ENCODE peak calls at places on chromosomes 6 and 20, in five cellular contexts. One of them, this sample, is unnamed.
A peak's percentile ranks its signal among the peaks of the same experiment; 100 is the strongest.

GRCh38 chr6:111210074-111210729 is 122.9 kb downstream of the SLC16A10 start:
- DNase-seq in adrenal gland: peak; percentile 14
- DNase-seq in progenitor cell of endocrine pancreas: no peak
- DNase-seq in GM12865: peak; percentile 71
- DNase-seq in GM06990: peak; percentile 23
- DNase-seq in this sample: no peak

GRCh38 chr6:133099573-133099972 is 141.6 kb upstream of the EYA4 start:
- DNase-seq in progenitor cell of endocrine pancreas: no peak
- DNase-seq in GM12865: no peak
- DNase-seq in GM06990: no peak
- DNase-seq in adrenal gland: no peak
- DNase-seq in this sample: no peak

GRCh38 chr20:51661609-51662178 is 106.5 kb downstream of the ATP9A start:
- DNase-seq in GM06990: no peak
- DNase-seq in GM12865: peak; percentile 37
- DNase-seq in adrenal gland: no peak
- DNase-seq in progenitor cell of endocrine pancreas: no peak
- DNase-seq in this sample: no peak

GRCh38 chr6:135972120-135972519 is 120.6 kb downstream of the PDE7B start:
- DNase-seq in adrenal gland: no peak
- DNase-seq in GM06990: no peak
- DNase-seq in progenitor cell of endocrine pancreas: no peak
- DNase-seq in GM12865: no peak
- DNase-seq in this sample: no peak

GRCh38 chr6:15392182-15392581 is 146.3 kb downstream of the JARID2 start:
- DNase-seq in adrenal gland: no peak
- DNase-seq in GM12865: no peak
- DNase-seq in progenitor cell of endocrine pancreas: no peak
- DNase-seq in GM06990: no peak
- DNase-seq in this sample: no peak

GRCh38 chr20:37573626-37574198 is 46.0 kb upstream of the BLCAP start:
- DNase-seq in GM06990: no peak
- DNase-seq in GM12865: no peak
- DNase-seq in adrenal gland: no peak
- DNase-seq in progenitor cell of endocrine pancreas: no peak
- DNase-seq in this sample: peak; percentile 45

GRCh38 chr6:161829186-161829794 is 555.4 kb upstream of the AGPAT4 start:
- DNase-seq in progenitor cell of endocrine pancreas: no peak
- DNase-seq in adrenal gland: no peak
- DNase-seq in GM06990: no peak
- DNase-seq in GM12865: no peak
- DNase-seq in this sample: no peak

GRCh38 chr6:32830017-32830416 is 8.5 kb downstream of the TAP2 start:
- DNase-seq in GM06990: no peak
- DNase-seq in GM12865: no peak
- DNase-seq in progenitor cell of endocrine pancreas: no peak
- DNase-seq in adrenal gland: no peak
- DNase-seq in this sample: no peak

GRCh38 chr6:41430875-41431274 is 95.5 kb downstream of the NCR2 start:
- DNase-seq in GM06990: no peak
- DNase-seq in adrenal gland: no peak
- DNase-seq in GM12865: no peak
- DNase-seq in progenitor cell of endocrine pancreas: no peak
- DNase-seq in this sample: no peak

GRCh38 chr6:107152633-107153032 is 37.3 kb upstream of the BEND3 start:
- DNase-seq in adrenal gland: no peak
- DNase-seq in GM06990: no peak
- DNase-seq in GM12865: no peak
- DNase-seq in progenitor cell of endocrine pancreas: no peak
- DNase-seq in this sample: no peak

GRCh38 chr6:46156701-46157100 is 14.1 kb downstream of the ENPP5 start:
- DNase-seq in progenitor cell of endocrine pancreas: no peak
- DNase-seq in GM12865: no peak
- DNase-seq in adrenal gland: no peak
- DNase-seq in GM06990: no peak
- DNase-seq in this sample: no peak

GRCh38 chr20:20664795-20665194 is 47.6 kb downstream of the RALGAPA2 start:
- DNase-seq in GM12865: peak; percentile 62
- DNase-seq in GM06990: no peak
- DNase-seq in adrenal gland: peak; percentile 25
- DNase-seq in progenitor cell of endocrine pancreas: no peak
- DNase-seq in this sample: no peak

GRCh38 chr6:52543729-52544324 is 33.0 kb downstream of the TRAM2 start:
- DNase-seq in adrenal gland: no peak
- DNase-seq in GM06990: no peak
- DNase-seq in GM12865: no peak
- DNase-seq in progenitor cell of endocrine pancreas: no peak
- DNase-seq in this sample: no peak

GRCh38 chr20:16349518-16350295 is 223.5 kb downstream of the KIF16B start:
- DNase-seq in GM12865: no peak
- DNase-seq in progenitor cell of endocrine pancreas: no peak
- DNase-seq in GM06990: no peak
- DNase-seq in adrenal gland: no peak
- DNase-seq in this sample: no peak

GRCh38 chr6:168265394-168265793 is 54.2 kb downstream of the DACT2 start:
- DNase-seq in adrenal gland: no peak
- DNase-seq in progenitor cell of endocrine pancreas: no peak
- DNase-seq in GM06990: no peak
- DNase-seq in GM12865: no peak
- DNase-seq in this sample: no peak

GRCh38 chr6:26538936-26539615 is 910 bp downstream of the HMGN4 start:
- DNase-seq in GM12865: no peak
- DNase-seq in GM06990: no peak
- DNase-seq in adrenal gland: no peak
- DNase-seq in progenitor cell of endocrine pancreas: no peak
- DNase-seq in this sample: no peak

GRCh38 chr20:7113577-7114466 is 346.3 kb downstream of the BMP2 start:
- DNase-seq in GM06990: no peak
- DNase-seq in progenitor cell of endocrine pancreas: no peak
- DNase-seq in GM12865: peak; percentile 2
- DNase-seq in adrenal gland: peak; percentile 18
- DNase-seq in this sample: no peak

GRCh38 chr20:42788707-42789106 is 401.0 kb downstream of the PTPRT start:
- DNase-seq in GM06990: no peak
- DNase-seq in adrenal gland: no peak
- DNase-seq in progenitor cell of endocrine pancreas: no peak
- DNase-seq in GM12865: no peak
- DNase-seq in this sample: no peak

GRCh38 chr20:16541226-16541625 is 32.0 kb downstream of the KIF16B start:
- DNase-seq in adrenal gland: peak; percentile 93
- DNase-seq in progenitor cell of endocrine pancreas: no peak
- DNase-seq in GM12865: no peak
- DNase-seq in GM06990: no peak
- DNase-seq in this sample: no peak

GRCh38 chr6:5619249-5619648 is 357.9 kb downstream of the FARS2 start:
- DNase-seq in GM06990: no peak
- DNase-seq in GM12865: peak; percentile 66
- DNase-seq in progenitor cell of endocrine pancreas: no peak
- DNase-seq in adrenal gland: no peak
- DNase-seq in this sample: no peak

GRCh38 chr6:22421187-22421586 is 124.4 kb upstream of the PRL start:
- DNase-seq in progenitor cell of endocrine pancreas: no peak
- DNase-seq in GM06990: no peak
- DNase-seq in GM12865: no peak
- DNase-seq in adrenal gland: no peak
- DNase-seq in this sample: no peak

GRCh38 chr6:40710626-40711354 is 123.6 kb upstream of the LRFN2 start:
- DNase-seq in adrenal gland: no peak
- DNase-seq in GM12865: peak; percentile 50
- DNase-seq in GM06990: peak; percentile 3
- DNase-seq in progenitor cell of endocrine pancreas: no peak
- DNase-seq in this sample: no peak

GRCh38 chr6:90406957-90407356 is 110.3 kb upstream of the BACH2 start:
- DNase-seq in progenitor cell of endocrine pancreas: no peak
- DNase-seq in GM12865: no peak
- DNase-seq in GM06990: no peak
- DNase-seq in adrenal gland: no peak
- DNase-seq in this sample: no peak

GRCh38 chr6:16154904-16155303 is 26.0 kb downstream of the MYLIP start:
- DNase-seq in progenitor cell of endocrine pancreas: no peak
- DNase-seq in adrenal gland: peak; percentile 76
- DNase-seq in GM06990: no peak
- DNase-seq in GM12865: no peak
- DNase-seq in this sample: no peak

GRCh38 chr20:20214757-20215275 is 153.1 kb upstream of the INSM1 start:
- DNase-seq in progenitor cell of endocrine pancreas: no peak
- DNase-seq in GM12865: no peak
- DNase-seq in GM06990: no peak
- DNase-seq in adrenal gland: no peak
- DNase-seq in this sample: no peak

GRCh38 chr20:56363491-56363890 is 4.7 kb downstream of the FAM210B start:
- DNase-seq in GM06990: no peak
- DNase-seq in progenitor cell of endocrine pancreas: no peak
- DNase-seq in adrenal gland: no peak
- DNase-seq in GM12865: no peak
- DNase-seq in this sample: no peak

GRCh38 chr6:159760602-159761057 is 1.2 kb upstream of the ACAT2 start:
- DNase-seq in GM12865: no peak
- DNase-seq in adrenal gland: no peak
- DNase-seq in progenitor cell of endocrine pancreas: no peak
- DNase-seq in GM06990: no peak
- DNase-seq in this sample: no peak

GRCh38 chr6:83514877-83515466 is 2.6 kb downstream of the PRSS35 start:
- DNase-seq in adrenal gland: peak; percentile 36
- DNase-seq in GM12865: peak; percentile 68
- DNase-seq in progenitor cell of endocrine pancreas: peak; percentile 14
- DNase-seq in GM06990: no peak
- DNase-seq in this sample: no peak

GRCh38 chr6:111803804-111804203 is 69.4 kb downstream of the FYN start:
- DNase-seq in GM12865: no peak
- DNase-seq in progenitor cell of endocrine pancreas: no peak
- DNase-seq in adrenal gland: no peak
- DNase-seq in GM06990: no peak
- DNase-seq in this sample: no peak

DNA sequence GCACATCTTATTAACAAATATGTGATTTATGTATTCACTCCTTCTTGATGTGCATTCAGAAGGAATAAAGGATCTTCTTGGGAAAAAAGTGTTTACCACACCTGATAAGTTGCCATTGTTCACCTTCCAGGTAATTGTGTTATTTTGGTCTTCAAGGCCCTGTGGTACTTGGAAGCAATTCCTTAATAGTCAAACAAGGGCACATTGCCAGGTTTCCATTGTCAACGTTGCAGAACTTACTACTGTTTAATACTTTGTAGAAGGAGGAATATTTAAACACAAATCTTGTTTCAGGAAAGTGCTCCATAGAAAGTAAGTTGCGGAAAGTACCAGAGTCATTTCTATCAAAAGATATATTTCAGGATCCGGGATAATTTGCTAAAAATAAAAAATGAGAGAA is 129.5 kb upstream of the SGK1 start:
- DNase-seq in adrenal gland: no peak
- DNase-seq in progenitor cell of endocrine pancreas: no peak
- DNase-seq in GM12865: no peak
- DNase-seq in GM06990: no peak
- DNase-seq in this sample: no peak
- TF ChIP-seq CTCF in adrenal gland: no peak
- TF ChIP-seq CTCF in progenitor cell of endocrine pancreas: no peak
- TF ChIP-seq CTCF in GM12865: no peak
- TF ChIP-seq CTCF in GM06990: no peak
- TF ChIP-seq CTCF in this sample: no peak

GRCh38 chr6:164854526-164854925 is 454.9 kb downstream of the C6orf118 start:
- DNase-seq in progenitor cell of endocrine pancreas: no peak
- DNase-seq in adrenal gland: no peak
- DNase-seq in GM06990: no peak
- DNase-seq in GM12865: no peak
- DNase-seq in this sample: no peak
- TF ChIP-seq CTCF in progenitor cell of endocrine pancreas: no peak
- TF ChIP-seq CTCF in adrenal gland: no peak
- TF ChIP-seq CTCF in GM06990: no peak
- TF ChIP-seq CTCF in GM12865: no peak
- TF ChIP-seq CTCF in this sample: no peak

DNA sequence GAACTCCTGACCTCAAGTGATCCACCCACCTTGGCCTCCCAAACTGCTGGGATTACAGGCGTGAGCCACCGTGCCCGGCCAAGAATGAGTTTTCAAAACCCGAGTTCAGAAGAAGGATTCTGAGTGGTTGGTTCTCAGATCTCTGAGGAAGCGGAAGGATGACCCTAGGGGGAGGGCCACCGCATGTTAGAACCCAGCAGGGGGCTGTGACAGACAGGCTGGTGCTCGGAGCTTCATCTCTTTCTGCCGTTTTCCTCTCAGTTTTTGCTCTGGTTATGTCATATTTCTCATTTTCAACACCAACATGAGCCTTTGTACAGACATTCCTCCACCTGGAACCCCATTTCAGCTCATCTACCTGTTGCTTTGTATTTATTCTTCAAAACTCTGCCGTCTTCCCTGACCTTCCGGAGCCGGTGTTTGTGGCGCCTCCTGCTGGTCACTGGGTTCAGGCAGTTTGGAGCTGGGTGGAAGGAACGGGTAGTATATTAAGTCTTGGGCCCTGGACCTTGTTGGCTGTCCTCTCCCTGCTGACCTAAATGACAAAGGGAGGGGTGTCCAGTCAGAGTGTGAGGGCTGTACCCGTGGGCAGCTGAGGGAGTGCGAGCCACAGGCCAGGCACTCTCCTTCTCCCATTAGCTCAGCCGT is at the start of gene DEFB123:
- DNase-seq in GM12865: no peak
- DNase-seq in adrenal gland: no peak
- DNase-seq in GM06990: no peak
- DNase-seq in progenitor cell of endocrine pancreas: no peak
- DNase-seq in this sample: no peak
- TF ChIP-seq CTCF in GM12865: peak; percentile 37
- TF ChIP-seq CTCF in adrenal gland: no peak
- TF ChIP-seq CTCF in GM06990: peak; percentile 58
- TF ChIP-seq CTCF in progenitor cell of endocrine pancreas: no peak
- TF ChIP-seq CTCF in this sample: peak; percentile 33

GRCh38 chr20:54043044-54043967 is 27.1 kb downstream of the BCAS1 start:
- DNase-seq in GM06990: no peak
- DNase-seq in adrenal gland: no peak
- DNase-seq in progenitor cell of endocrine pancreas: no peak
- DNase-seq in GM12865: peak; percentile 64
- DNase-seq in this sample: no peak
- TF ChIP-seq CTCF in GM06990: peak; percentile 10
- TF ChIP-seq CTCF in adrenal gland: no peak
- TF ChIP-seq CTCF in progenitor cell of endocrine pancreas: no peak
- TF ChIP-seq CTCF in GM12865: no peak
- TF ChIP-seq CTCF in this sample: no peak

GRCh38 chr20:58868795-58869194 is 16.3 kb downstream of the GNAS start:
- DNase-seq in GM06990: no peak
- DNase-seq in GM12865: peak; percentile 29
- DNase-seq in adrenal gland: no peak
- DNase-seq in progenitor cell of endocrine pancreas: no peak
- DNase-seq in this sample: no peak
- TF ChIP-seq CTCF in GM06990: peak; percentile 29
- TF ChIP-seq CTCF in GM12865: peak; percentile 36
- TF ChIP-seq CTCF in adrenal gland: peak; percentile 37
- TF ChIP-seq CTCF in progenitor cell of endocrine pancreas: peak; percentile 48
- TF ChIP-seq CTCF in this sample: peak; percentile 66

DNA sequence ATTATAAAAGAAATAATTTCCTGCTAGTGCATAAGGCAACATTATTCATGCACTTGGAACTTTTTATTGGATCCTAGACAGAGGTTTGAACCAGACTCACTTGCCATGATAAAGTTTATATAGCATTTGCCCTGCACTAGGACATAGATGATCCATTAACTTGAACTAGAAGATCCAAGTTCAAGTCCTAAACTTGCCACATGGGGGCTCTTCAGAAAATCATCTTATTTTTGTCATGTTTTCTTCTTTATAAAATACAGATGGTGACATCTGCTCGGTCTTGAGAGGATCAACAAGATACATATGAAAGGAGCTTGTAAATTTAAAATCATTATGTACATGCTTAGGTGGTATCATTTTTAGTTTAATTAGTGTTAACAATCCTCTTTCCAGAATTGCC is 94.5 kb downstream of the SIM1 start:
- DNase-seq in progenitor cell of endocrine pancreas: no peak
- DNase-seq in GM06990: no peak
- DNase-seq in GM12865: peak; percentile 11
- DNase-seq in adrenal gland: no peak
- DNase-seq in this sample: no peak
- TF ChIP-seq CTCF in progenitor cell of endocrine pancreas: peak; percentile 33
- TF ChIP-seq CTCF in GM06990: peak; percentile 31
- TF ChIP-seq CTCF in GM12865: no peak
- TF ChIP-seq CTCF in adrenal gland: no peak
- TF ChIP-seq CTCF in this sample: peak; percentile 41